ENCODE peak calls at places on chromosomes 4 and X, in eight cellular contexts. B is AG04449, O is heart right ventricle, C is OCI-LY7, D is sigmoid colon, R is gastrocnemius medialis, U is cardiac muscle cell, V is fibroblast of pulmonary artery. E is an unnamed sample.

GRCh38 chr4:48575964-48576363 is 85.9 kb downstream of the ZAR1 start:
- DNase-seq in B (no peak), O (no peak), C (no peak), D (no peak), R (no peak), U (peak; percentile 20), V (peak; percentile 31), E (peak; percentile 8)

GRCh38 chr4:19205853-19206252 is 1045.9 kb upstream of the SLIT2 start:
- DNase-seq in B (no peak), O (no peak), C (no peak), D (no peak), R (no peak), U (no peak), V (no peak), E (no peak)

GRCh38 chr4:108546728-108547127 is 73.6 kb upstream of the RPL34 start:
- DNase-seq in B (no peak), O (no peak), C (no peak), D (no peak), R (no peak), U (no peak), V (no peak), E (no peak)

GRCh38 chrX:31266172-31267076 is 194.6 kb upstream of the FTHL17 start:
- DNase-seq in B (no peak), O (peak; percentile 49), C (peak; percentile 68), D (peak; percentile 75), R (peak; percentile 16), U (peak; percentile 24), V (peak; percentile 10), E (no peak)

GRCh38 chr4:143183513-143184216 is 1.1 kb upstream of the USP38 start:
- DNase-seq in B (no peak), O (no peak), C (no peak), D (no peak), R (no peak), U (no peak), V (no peak), E (peak; percentile 5)

GRCh38 chr4:128606173-128606572 is 203.3 kb upstream of the JADE1 start:
- DNase-seq in B (no peak), O (no peak), C (no peak), D (no peak), R (peak; percentile 56), U (no peak), V (peak; percentile 33), E (peak; percentile 42)

GRCh38 chrX:130801901-130802300 is 101.1 kb downstream of the ENOX2 start:
- DNase-seq in B (no peak), O (no peak), C (no peak), D (no peak), R (no peak), U (peak; percentile 28), V (no peak), E (peak; percentile 3)

GRCh38 chr4:100540156-100540555 is 22.3 kb upstream of the EMCN start:
- DNase-seq in B (no peak), O (no peak), C (peak; percentile 9), D (no peak), R (no peak), U (no peak), V (no peak), E (no peak)

GRCh38 chr4:147799986-147800555 is 68.2 kb downstream of the ARHGAP10 start:
- DNase-seq in B (no peak), O (no peak), C (no peak), D (no peak), R (no peak), U (no peak), V (no peak), E (no peak)

DNA sequence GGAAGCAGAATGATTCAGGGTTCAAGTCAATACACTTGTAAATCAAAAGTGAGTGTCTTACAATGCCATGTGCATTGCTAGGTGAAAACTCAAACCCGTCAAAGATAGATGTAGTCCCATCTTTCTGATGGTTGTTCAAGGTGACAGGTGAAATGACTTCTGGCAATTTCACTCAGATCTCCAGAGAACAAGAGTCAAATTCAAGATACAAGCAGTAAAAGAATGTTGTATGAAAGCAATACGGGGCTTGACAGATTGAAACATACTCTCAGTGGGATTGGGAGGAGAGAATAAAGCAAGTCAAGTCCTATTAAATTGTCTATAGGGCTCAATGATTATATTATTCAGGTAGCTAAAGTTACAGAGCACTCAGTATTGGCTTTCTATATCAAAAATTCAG is 105.1 kb upstream of the ANXA10 start:
- DNase-seq in B (no peak), O (no peak), C (no peak), D (no peak), R (no peak), U (no peak), V (no peak), E (no peak)
- H3K4me3 ChIP-seq in B (no peak overlapping the region), O (no peak overlapping the region), C (no peak overlapping the region), D (no peak overlapping the region), R (no peak overlapping the region), U (no peak overlapping the region), V (no peak overlapping the region), E (no peak overlapping the region)

GRCh38 chr4:184437988-184438774 is 36.2 kb downstream of the IRF2 start:
- DNase-seq in B (no peak), O (no peak), C (peak; percentile 37), D (no peak), R (no peak), U (no peak), V (no peak), E (no peak)

GRCh38 chr4:184441461-184442392 is 32.6 kb downstream of the IRF2 start:
- DNase-seq in B (no peak), O (peak; percentile 24), C (no peak), D (no peak), R (no peak), U (peak; percentile 32), V (peak; percentile 44), E (no peak)

GRCh38 chr4:184439386-184439785 is 35.0 kb downstream of the IRF2 start:
- DNase-seq in B (no peak), O (no peak), C (no peak), D (no peak), R (no peak), U (no peak), V (no peak), E (no peak)

GRCh38 chr4:184440593-184441358 is 33.6 kb downstream of the IRF2 start:
- DNase-seq in B (no peak), O (no peak), C (no peak), D (no peak), R (no peak), U (no peak), V (no peak), E (no peak)

DNA sequence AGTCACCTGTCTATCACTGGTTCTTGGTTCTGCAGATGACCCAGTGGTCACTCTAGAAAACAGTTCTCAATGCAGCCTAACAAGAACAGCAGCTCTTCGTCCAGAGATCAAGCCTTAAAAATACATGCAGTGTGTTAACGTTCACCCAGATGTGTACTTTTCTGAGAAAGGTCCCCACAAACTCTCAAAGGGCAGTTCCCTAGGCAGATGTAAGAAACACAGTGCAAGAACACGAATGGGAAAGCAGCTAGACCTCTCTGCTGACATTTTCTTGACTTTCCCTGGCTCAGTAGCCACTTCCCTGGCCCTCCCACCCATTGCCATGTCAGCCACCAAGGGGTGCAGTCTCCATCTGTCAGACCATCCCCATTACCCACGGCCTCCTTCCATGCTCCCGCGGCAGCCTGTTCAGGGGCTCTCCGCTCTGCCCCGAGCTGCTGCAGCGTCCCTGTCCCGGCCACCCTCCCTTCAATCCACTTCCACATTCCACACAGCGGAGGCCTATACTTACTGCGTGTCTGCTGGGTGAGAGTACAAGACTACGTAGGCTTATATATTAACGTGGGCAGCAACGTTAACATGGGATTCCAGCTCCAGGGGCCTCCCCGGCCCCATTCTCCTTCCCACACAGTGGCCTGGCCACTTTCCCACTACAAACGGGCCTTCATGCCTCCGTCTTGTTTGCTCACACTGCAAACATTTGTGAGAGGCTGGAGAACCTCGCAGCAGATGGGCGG is 34.3 kb downstream of the IRF2 start:
- DNase-seq in B (no peak), O (no peak), C (no peak), D (no peak), R (no peak), U (peak; percentile 82), V (peak; percentile 73), E (no peak)
- H3K4me3 ChIP-seq in B (no peak overlapping the region), O (no peak overlapping the region), C (no peak overlapping the region), D (peak overlapping the region; percentile 30), R (no peak overlapping the region), U (no peak overlapping the region), V (no peak overlapping the region), E (no peak overlapping the region)

DNA sequence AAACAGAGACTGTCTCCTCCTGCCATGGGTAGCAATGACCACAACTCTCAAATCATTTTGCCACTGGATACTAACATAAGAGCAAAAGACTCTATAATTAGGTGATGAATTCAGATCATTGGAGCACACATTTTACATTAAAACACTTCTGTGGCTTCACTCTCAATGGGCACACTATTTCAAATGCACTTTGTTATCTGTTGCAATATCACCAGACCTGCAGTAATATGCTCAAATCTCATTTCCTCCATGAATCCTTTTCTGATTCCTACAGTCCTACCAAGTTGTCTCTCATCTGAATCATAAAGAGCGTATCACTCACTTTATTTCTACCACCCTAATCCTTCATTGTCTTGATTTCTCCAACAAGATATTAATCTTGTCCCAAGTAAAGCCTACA is 302.8 kb downstream of the KCNIP4 start:
- DNase-seq in B (no peak), O (no peak), C (no peak), D (no peak), R (no peak), U (no peak), V (no peak), E (no peak)
- H3K4me3 ChIP-seq in B (no peak overlapping the region), O (no peak overlapping the region), C (no peak overlapping the region), D (no peak overlapping the region), R (no peak overlapping the region), U (no peak overlapping the region), V (no peak overlapping the region), E (no peak overlapping the region)

GRCh38 chrX:137565921-137566745 is at the start of gene ZIC3:
- DNase-seq in B (no peak), O (peak; percentile 29), C (no peak), D (peak; percentile 67), R (peak; percentile 43), U (peak; percentile 45), V (peak; percentile 17), E (peak; percentile 2)

GRCh38 chrX:137566746-137567473 is 983 bp downstream of the ZIC3 start:
- DNase-seq in B (no peak), O (no peak), C (no peak), D (no peak), R (no peak), U (no peak), V (no peak), E (no peak)

GRCh38 chrX:137569470-137569891 is 3.6 kb downstream of the ZIC3 start:
- DNase-seq in B (no peak), O (no peak), C (no peak), D (no peak), R (no peak), U (no peak), V (no peak), E (no peak)

GRCh38 chrX:137568741-137569469 is 3.0 kb downstream of the ZIC3 start:
- DNase-seq in B (no peak), O (no peak), C (no peak), D (no peak), R (no peak), U (no peak), V (no peak), E (no peak)

DNA sequence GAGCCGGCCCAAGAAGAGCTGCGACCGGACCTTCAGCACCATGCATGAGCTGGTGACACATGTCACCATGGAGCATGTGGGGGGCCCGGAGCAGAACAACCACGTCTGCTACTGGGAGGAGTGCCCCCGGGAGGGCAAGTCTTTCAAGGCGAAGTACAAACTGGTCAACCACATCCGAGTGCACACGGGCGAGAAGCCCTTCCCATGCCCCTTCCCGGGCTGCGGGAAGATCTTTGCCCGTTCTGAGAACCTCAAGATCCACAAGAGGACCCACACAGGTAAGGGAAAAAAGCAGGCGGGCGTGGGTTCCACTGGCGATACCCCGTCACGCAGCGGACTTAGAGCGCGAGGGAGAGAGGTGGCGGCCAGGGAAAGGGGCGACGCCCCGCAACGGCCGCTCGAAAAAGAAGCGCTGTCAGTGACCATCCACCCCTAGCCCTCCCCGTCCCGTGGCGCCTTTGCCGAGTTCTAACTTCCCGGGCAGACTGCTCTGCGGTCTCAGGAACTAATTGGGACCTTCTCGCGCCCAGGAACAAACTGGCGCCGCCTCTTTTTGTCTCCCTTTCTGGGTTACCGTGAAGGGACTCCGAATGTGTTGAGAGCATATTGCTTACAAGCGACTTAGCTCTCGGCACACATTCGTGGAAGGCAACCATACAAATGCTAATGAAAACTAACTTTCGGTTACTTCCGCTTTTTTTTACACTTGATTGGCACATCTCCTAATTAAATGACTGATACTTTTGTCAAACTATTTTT is 1.7 kb downstream of the ZIC3 start:
- DNase-seq in B (no peak), O (no peak), C (no peak), D (no peak), R (no peak), U (no peak), V (no peak), E (no peak)
- H3K4me3 ChIP-seq in B (no peak overlapping the region), O (peak overlapping the region; percentile 18), C (no peak overlapping the region), D (no peak overlapping the region), R (no peak overlapping the region), U (peak overlapping the region; percentile 55), V (no peak overlapping the region), E (no peak overlapping the region)